ENCODE peak calls at places on chromosome 21, in seven cellular contexts. H, I, O, C, K, R and W are unnamed samples.

GRCh38 chr21:14589855-14590563 is 43.9 kb upstream of the SAMSN1 start:
- DNase-seq in C (no peak), H (no peak), O (no peak), R (no peak), K (peak), I (no peak), W (no peak)

GRCh38 chr21:14957836-14958235 is 107.0 kb downstream of the NRIP1 start:
- DNase-seq in H (no peak), C (no peak), O (no peak), I (no peak), K (no peak), R (no peak), W (no peak)

GRCh38 chr21:45420623-45421041 is 15.7 kb downstream of the COL18A1 start:
- DNase-seq in K (no peak), O (no peak), H (no peak), I (no peak), C (no peak), R (no peak), W (no peak)

GRCh38 chr21:38766987-38767722 is 38.6 kb upstream of the ETS2 start:
- DNase-seq in C (no peak), H (peak), I (no peak), R (no peak), K (peak), O (no peak), W (no peak)

GRCh38 chr21:39454949-39455668 is 3.3 kb downstream of the SH3BGR start:
- DNase-seq in H (no peak), O (no peak), K (no peak), R (no peak), C (peak), I (no peak), W (no peak)

GRCh38 chr21:26801524-26801923 is 43.7 kb downstream of the ADAMTS1 start:
- DNase-seq in O (no peak), K (no peak), I (no peak), R (no peak), H (no peak), C (no peak), W (no peak)

GRCh38 chr21:34693192-34693810 is 24.5 kb downstream of the CLIC6 start:
- DNase-seq in R (no peak), O (no peak), H (peak), I (peak), C (peak), K (peak), W (peak)

GRCh38 chr21:45403825-45404725 is 890 bp upstream of the COL18A1 start:
- DNase-seq in C (no peak), H (no peak), I (no peak), R (no peak), K (no peak), O (no peak), W (no peak)

GRCh38 chr21:26126168-26126553 is 44.4 kb downstream of the APP start:
- DNase-seq in R (no peak), C (no peak), I (no peak), H (no peak), O (no peak), K (no peak), W (no peak)